ENCODE peak calls at places on chromosomes 16 and 17, in eight cellular contexts. E, K, V, W, A, H, Q and Y are unnamed samples. For H3K4me1, the result is how much of the 10 kb centered on the place peaks cover.

GRCh38 chr17:307295-307691 is 45.3 kb downstream of the RPH3AL start:
- DNase-seq in V (no peak), K (no peak), A (no peak), H (no peak), W (no peak), Q (no peak), E (peak), Y (no peak)

GRCh38 chr16:66476328-66477027 is 49.4 kb downstream of the BEAN1 start:
- DNase-seq in Q (peak), W (no peak), H (no peak), K (peak), A (no peak), V (no peak), E (no peak), Y (no peak)

GRCh38 chr17:5209396-5209795 is 17.7 kb upstream of the ZNF594 start:
- DNase-seq in V (no peak), E (no peak), W (no peak), A (no peak), Q (no peak), H (no peak), K (no peak), Y (no peak)

GRCh38 chr16:67243481-67243880 is 3.8 kb downstream of the FHOD1 start:
- DNase-seq in Q (no peak), V (no peak), A (no peak), W (no peak), E (no peak), K (no peak), H (no peak), Y (peak)

GRCh38 chr17:56781944-56782737 is 51.6 kb downstream of the C17orf67 start:
- DNase-seq in E (no peak), W (no peak), K (no peak), A (no peak), H (no peak), V (no peak), Q (no peak), Y (no peak)

GRCh38 chr17:66451188-66452149 is 149.1 kb downstream of the PRKCA start:
- DNase-seq in K (peak), W (peak), E (no peak), V (no peak), A (no peak), Q (no peak), H (no peak), Y (no peak)

GRCh38 chr17:66787914-66788313 is 47.0 kb upstream of the CACNG5 start:
- DNase-seq in H (no peak), W (no peak), K (no peak), V (no peak), A (no peak), E (no peak), Q (no peak), Y (no peak)

GRCh38 chr16:324451-325334 is 27.8 kb downstream of the AXIN1 start:
- DNase-seq in Q (no peak), W (peak), A (no peak), V (no peak), H (no peak), K (no peak), E (no peak), Y (no peak)

GRCh38 chr16:3950343-3951193 is 70.1 kb upstream of the CREBBP start:
- DNase-seq in E (peak), W (peak), Q (peak), V (peak), H (peak), A (peak), K (no peak), Y (peak)

GRCh38 chr16:31064882-31065461 is 9.1 kb downstream of the ZNF668 start:
- DNase-seq in Q (peak), W (no peak), K (no peak), A (peak), V (peak), H (no peak), E (no peak), Y (no peak)

GRCh38 chr17:6269474-6269873 is 165.4 kb downstream of the AIPL1 start:
- DNase-seq in A (no peak), Q (peak), K (peak), W (peak), E (no peak), V (peak), H (no peak), Y (no peak)

GRCh38 chr16:49643429-49644142 is 212.3 kb downstream of the ZNF423 start:
- DNase-seq in E (no peak), A (no peak), W (no peak), V (no peak), Q (peak), H (no peak), K (no peak), Y (no peak)

GRCh38 chr17:21371511-21372081 is 4.6 kb upstream of the KCNJ12 start:
- DNase-seq in H (no peak), V (no peak), W (no peak), A (no peak), Q (no peak), E (no peak), K (no peak), Y (peak)

GRCh38 chr16:72474511-72475123 is 302.7 kb upstream of the PMFBP1 start:
- DNase-seq in H (no peak), V (no peak), E (no peak), K (no peak), A (no peak), Q (peak), W (no peak), Y (no peak)

GRCh38 chr16:69166946-69167930 is 19.7 kb upstream of the SNTB2 start:
- DNase-seq in K (no peak), E (no peak), A (no peak), W (no peak), H (no peak), Q (peak), V (no peak), Y (no peak)

GRCh38 chr16:67803894-67804293 is 2.5 kb downstream of the RANBP10 start:
- DNase-seq in K (no peak), H (no peak), V (no peak), A (no peak), Q (no peak), W (no peak), E (no peak), Y (no peak)

GRCh38 chr16:70687172-70687531 is 1.3 kb upstream of the MTSS2 start:
- DNase-seq in V (peak), H (no peak), K (no peak), E (no peak), W (no peak), A (no peak), Q (no peak), Y (peak)

GRCh38 chr16:3938471-3938842 is 57.9 kb upstream of the CREBBP start:
- DNase-seq in E (no peak), W (no peak), H (no peak), A (no peak), K (no peak), Q (no peak), V (no peak), Y (no peak)

GRCh38 chr17:36773039-36773438 is 164.2 kb upstream of the LHX1 start:
- DNase-seq in E (no peak), A (no peak), W (no peak), K (no peak), H (no peak), V (no peak), Q (no peak), Y (no peak)

GRCh38 chr16:8622315-8622656 is 788 bp downstream of the METTL22 start:
- DNase-seq in A (no peak), E (no peak), Q (no peak), W (no peak), K (no peak), H (no peak), V (no peak), Y (no peak)

GRCh38 chr16:79997257-79997656 is 396.7 kb upstream of the MAF start:
- DNase-seq in Q (peak), K (peak), A (no peak), H (no peak), W (no peak), E (no peak), V (no peak), Y (no peak)

GRCh38 chr17:81163051-81163695 is 2.1 kb upstream of the PVALEF start:
- DNase-seq in W (no peak), H (no peak), K (no peak), Q (no peak), V (no peak), E (no peak), A (no peak), Y (no peak)

DNA sequence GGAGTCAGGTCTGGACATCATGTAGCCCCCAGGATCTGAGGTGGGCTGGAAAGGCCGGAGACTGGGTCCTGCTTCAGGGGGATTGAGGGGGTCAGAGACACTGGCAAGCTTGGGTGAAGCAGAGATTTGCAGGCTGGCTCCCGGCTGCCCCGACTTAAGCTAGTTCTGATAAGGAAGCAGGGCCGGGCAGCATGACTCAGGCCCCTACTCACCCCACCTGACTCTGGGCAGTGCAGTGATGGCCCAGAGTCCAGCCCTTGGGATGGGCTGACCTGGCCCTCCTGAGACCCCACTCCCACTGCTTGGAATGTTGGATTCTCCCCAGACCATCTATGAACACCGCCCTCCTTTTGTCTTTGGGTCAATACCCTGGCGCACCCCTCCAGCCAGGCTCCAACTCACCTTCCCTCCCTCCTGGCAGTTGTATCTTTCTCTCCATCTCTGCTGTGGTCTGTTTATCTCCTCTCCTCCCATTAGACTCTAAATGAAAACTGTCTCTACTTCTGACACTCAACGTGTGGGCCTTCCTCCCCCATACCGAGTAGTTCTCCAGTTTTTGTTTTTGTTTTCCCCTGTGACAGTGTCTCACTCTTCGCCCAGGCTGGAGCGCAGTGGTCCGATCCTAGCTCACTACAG is 21.0 kb downstream of the LGALS3BP start:
- DNase-seq in E (no peak), Q (peak), W (peak), H (no peak), A (no peak), K (peak), V (no peak), Y (no peak)
- H3K4me1 ChIP-seq in E (under half), Q (under half), W (under half), H (under half), A (under half), K (under half), V (under half), Y (under half)

DNA sequence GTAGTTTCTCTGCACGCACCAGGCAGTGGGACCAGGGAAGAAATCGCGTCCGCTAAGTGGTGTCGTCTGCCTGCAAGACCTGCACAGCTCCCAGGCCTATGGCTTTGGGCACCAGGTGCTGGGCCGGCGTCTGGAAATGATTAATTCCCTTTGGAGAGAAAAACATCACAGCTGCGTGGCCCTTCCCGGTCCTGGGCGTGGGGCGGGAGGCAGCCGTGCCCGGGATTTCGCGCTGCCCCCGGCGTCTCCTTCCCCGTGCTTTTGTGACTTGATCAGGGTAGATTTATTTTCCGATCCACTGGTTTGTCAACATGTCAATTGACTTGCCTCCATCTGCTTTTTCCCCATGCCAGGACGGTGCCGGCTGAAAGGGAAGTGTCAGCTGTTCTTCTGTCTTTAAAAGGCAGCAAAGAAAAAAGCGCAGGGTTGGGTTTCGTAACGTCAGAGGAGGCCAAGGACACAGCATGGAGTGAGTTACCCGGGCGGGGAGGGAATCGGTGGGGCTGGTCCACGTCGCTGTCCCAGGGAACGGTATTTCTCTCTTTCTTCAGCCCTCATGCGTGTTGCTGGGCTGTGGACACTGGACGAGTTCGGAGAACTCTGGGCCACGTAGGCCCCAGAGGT is 188.2 kb upstream of the ZNF469 start:
- DNase-seq in H (no peak), A (peak), W (peak), Q (no peak), E (no peak), K (no peak), V (no peak), Y (no peak)
- TF ChIP-seq CTCF in H (no peak), A (no peak), W (no peak), Q (no peak), E (no peak), K (no peak), V (no peak), Y (no peak)

GRCh38 chr16:57529324-57530103 is 6.9 kb downstream of the CCDC102A start:
- DNase-seq in K (no peak), A (no peak), H (peak), Q (no peak), E (peak), V (no peak), W (peak), Y (peak)

GRCh38 chr16:57526498-57526897 is 9.9 kb downstream of the CCDC102A start:
- DNase-seq in H (no peak), E (peak), A (no peak), W (no peak), V (no peak), K (no peak), Q (no peak), Y (peak)

GRCh38 chr16:57528499-57529323 is 7.7 kb downstream of the CCDC102A start:
- DNase-seq in A (no peak), H (peak), K (peak), V (no peak), Q (no peak), E (peak), W (peak), Y (peak)

GRCh38 chr16:57527027-57527426 is 9.3 kb downstream of the CCDC102A start:
- DNase-seq in K (no peak), A (no peak), V (no peak), E (no peak), H (peak), Q (no peak), W (no peak), Y (peak)

GRCh38 chr16:57527610-57528360 is 8.6 kb downstream of the CCDC102A start:
- DNase-seq in H (peak), K (no peak), W (no peak), E (peak), Q (no peak), V (no peak), A (no peak), Y (peak)
- H3K27ac ChIP-seq in H (no peak), K (no peak), W (no peak), E (no peak), Q (no peak), V (no peak), A (no peak), Y (no peak)

GRCh38 chr17:75402038-75402437 is 3.4 kb downstream of the GRB2 start:
- DNase-seq in A (no peak), V (no peak), K (no peak), W (no peak), H (no peak), Q (no peak), E (no peak), Y (no peak)
- H3K4me1 ChIP-seq in A (under half), V (under half), K (under half), W (under half), H (under half), Q (under half), E (under half), Y (under half)

GRCh38 chr17:59853168-59853918 is 39.4 kb downstream of the TUBD1 start:
- DNase-seq in W (peak), A (no peak), V (no peak), E (no peak), H (peak), K (peak), Q (peak), Y (peak)
- TF ChIP-seq CTCF in W (peak), A (no peak), V (peak), E (peak), H (no peak), K (peak), Q (peak), Y (peak)

GRCh38 chr17:17448076-17448475 is 28.7 kb upstream of the MED9 start:
- DNase-seq in K (no peak), V (no peak), A (no peak), H (no peak), W (no peak), E (no peak), Q (no peak), Y (peak)

GRCh38 chr17:17445925-17446665 is 30.7 kb upstream of the MED9 start:
- DNase-seq in Q (peak), A (peak), W (peak), K (no peak), H (no peak), V (no peak), E (no peak), Y (peak)

GRCh38 chr17:17447264-17447663 is 29.5 kb upstream of the MED9 start:
- DNase-seq in K (no peak), A (no peak), E (no peak), H (no peak), V (no peak), W (no peak), Q (no peak), Y (no peak)

GRCh38 chr17:17445296-17445924 is 31.4 kb upstream of the MED9 start:
- DNase-seq in V (no peak), H (no peak), W (no peak), E (no peak), A (no peak), Q (no peak), K (no peak), Y (no peak)

GRCh38 chr17:17446666-17447155 is 30.1 kb upstream of the MED9 start:
- DNase-seq in H (no peak), Q (no peak), W (no peak), V (no peak), K (no peak), A (no peak), E (no peak), Y (no peak)
- H3K27ac ChIP-seq in H (no peak), Q (no peak), W (peak), V (no peak), K (no peak), A (peak), E (no peak), Y (peak)

GRCh38 chr16:84993926-84994325 is 17.4 kb downstream of the ZDHHC7 start:
- DNase-seq in V (no peak), A (no peak), Q (no peak), K (no peak), E (no peak), W (no peak), H (no peak), Y (peak)

GRCh38 chr16:84999200-84999599 is 12.1 kb downstream of the ZDHHC7 start:
- DNase-seq in E (no peak), Q (no peak), K (no peak), W (no peak), A (no peak), H (no peak), V (no peak), Y (no peak)

GRCh38 chr16:84995666-84996065 is 15.7 kb downstream of the ZDHHC7 start:
- DNase-seq in Q (no peak), E (no peak), K (no peak), A (no peak), V (no peak), W (no peak), H (no peak), Y (no peak)

GRCh38 chr16:84999857-85000480 is 11.4 kb downstream of the ZDHHC7 start:
- DNase-seq in A (no peak), V (no peak), H (no peak), E (no peak), Q (no peak), K (no peak), W (no peak), Y (no peak)

DNA sequence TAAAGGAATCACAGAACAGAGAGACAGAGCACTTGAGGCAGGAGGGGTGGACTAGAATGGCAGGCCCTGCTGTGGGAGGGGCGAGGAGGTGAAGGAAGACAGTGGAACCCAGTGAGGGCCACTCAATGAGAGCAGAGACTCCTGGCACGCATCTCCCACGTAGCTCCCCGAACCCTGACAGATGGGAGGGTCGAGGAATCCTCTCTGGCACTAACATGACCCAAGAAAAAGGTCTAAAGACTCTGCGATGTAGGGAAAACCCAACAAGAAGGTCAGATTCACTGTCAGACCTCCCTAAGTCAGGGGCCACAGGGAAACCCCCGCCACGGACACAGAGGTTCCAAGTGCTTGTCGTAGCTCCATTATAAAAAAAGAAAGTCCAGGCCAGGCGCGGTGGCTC is 15.0 kb downstream of the ZDHHC7 start:
- DNase-seq in Q (no peak), E (no peak), W (no peak), H (no peak), K (no peak), A (no peak), V (no peak), Y (no peak)
- H3K4me1 ChIP-seq in Q (under half), E (under half), W (under half), H (half or more), K (under half), A (under half), V (under half), Y (under half)

DNA sequence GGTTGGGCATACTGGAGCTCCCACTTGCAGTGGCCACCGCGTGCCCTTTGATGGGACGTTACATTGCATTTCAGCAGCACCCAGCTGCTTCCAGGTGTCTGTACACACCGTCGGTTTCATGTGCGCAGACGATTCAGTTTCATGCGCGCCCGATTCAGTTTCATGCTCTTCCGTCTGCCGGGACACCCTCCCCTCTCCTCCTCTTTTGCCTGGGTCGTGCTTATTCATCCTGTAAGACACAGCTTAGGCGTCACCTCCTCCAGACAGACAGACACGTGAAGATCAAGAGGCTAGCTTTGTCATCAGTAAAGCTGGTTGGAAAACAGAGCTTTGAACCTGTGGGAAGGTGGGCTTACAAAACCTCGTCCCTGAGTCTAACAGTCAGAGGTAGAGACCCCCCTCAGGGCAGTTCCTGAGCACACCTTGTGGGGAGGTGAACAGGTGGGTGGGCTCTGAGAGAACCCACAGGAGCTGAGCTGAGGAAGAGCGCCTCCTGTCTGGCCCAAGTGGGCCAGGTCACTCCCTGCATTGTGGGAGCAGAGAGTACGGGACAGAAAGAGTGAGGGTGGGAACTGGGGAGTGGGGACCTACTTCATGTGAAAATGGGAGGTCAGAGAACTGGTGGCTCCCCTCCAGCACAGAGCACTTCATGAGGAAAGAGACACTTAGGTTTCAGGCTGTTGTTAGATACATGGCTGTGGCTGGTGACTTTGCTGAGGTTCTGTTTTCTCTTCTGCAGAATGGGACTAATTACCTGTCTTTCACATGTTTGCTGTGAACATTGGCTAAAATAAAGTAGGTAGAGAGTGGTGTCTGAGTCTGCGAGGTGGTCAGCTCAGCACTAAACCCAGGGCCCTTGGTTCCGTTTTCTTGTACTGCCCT is 122.1 kb downstream of the SNX29 start:
- DNase-seq in H (no peak), W (no peak), Q (no peak), V (no peak), K (no peak), E (no peak), A (no peak), Y (peak)
- TF ChIP-seq CTCF in H (no peak), W (no peak), Q (no peak), V (no peak), K (peak), E (no peak), A (no peak), Y (no peak)